ENCODE peak calls at places on chromosomes 1 and 21, in six cellular contexts. S is Panc1, Q is AG04449, B is RWPE1, F is GM06990, C is upper lobe of right lung. R is an unnamed sample.

GRCh38 chr21:33115586-33116541 is 45.9 kb downstream of the OLIG1 start:
- DNase-seq in S (no peak), Q (no peak), F (no peak), C (no peak), B (no peak), R (no peak)

GRCh38 chr1:198726455-198726854 is 87.6 kb downstream of the PTPRC start:
- DNase-seq in Q (no peak), S (no peak), C (no peak), F (no peak), B (no peak), R (no peak)

GRCh38 chr1:233500111-233500510 is 113.8 kb upstream of the KCNK1 start:
- DNase-seq in F (no peak), C (no peak), S (no peak), B (no peak), Q (no peak), R (no peak)

GRCh38 chr1:59261537-59261936 is 35.4 kb upstream of the FGGY start:
- DNase-seq in C (no peak), B (no peak), S (no peak), Q (peak), F (no peak), R (no peak)

GRCh38 chr1:221419513-221420088 is 322.3 kb downstream of the DUSP10 start:
- DNase-seq in B (peak), Q (peak), S (no peak), F (no peak), C (no peak), R (no peak)

GRCh38 chr1:95366498-95366897 is 132.5 kb downstream of the RWDD3 start:
- DNase-seq in C (no peak), Q (no peak), S (no peak), F (no peak), B (no peak), R (no peak)

GRCh38 chr1:220432408-220432807 is 95.5 kb upstream of the MARK1 start:
- DNase-seq in Q (no peak), B (no peak), F (no peak), C (no peak), S (no peak), R (no peak)

GRCh38 chr1:23643668-23644554 is 47.7 kb upstream of the RPL11 start:
- DNase-seq in C (no peak), S (no peak), F (no peak), B (no peak), Q (no peak), R (no peak)

GRCh38 chr1:157025321-157025720 is 20.2 kb downstream of the ARHGEF11 start:
- DNase-seq in B (no peak), F (no peak), Q (no peak), C (no peak), S (no peak), R (no peak)

GRCh38 chr1:42674214-42674613 is 8.0 kb upstream of the YBX1 start:
- DNase-seq in S (no peak), C (no peak), B (no peak), F (no peak), Q (no peak), R (no peak)

GRCh38 chr21:32096411-32096810 is 182.4 kb downstream of the MIS18A start:
- DNase-seq in F (no peak), S (no peak), Q (no peak), C (no peak), B (no peak), R (no peak)

GRCh38 chr1:21366288-21366687 is 73.6 kb upstream of the NBPF3 start:
- DNase-seq in B (no peak), F (no peak), Q (no peak), C (no peak), S (no peak), R (no peak)

GRCh38 chr1:86183711-86184252 is 27.2 kb upstream of the COL24A1 start:
- DNase-seq in S (no peak), B (no peak), Q (no peak), C (no peak), F (no peak), R (no peak)

GRCh38 chr1:41622859-41623732 is 138.6 kb upstream of the EDN2 start:
- DNase-seq in Q (no peak), B (no peak), F (peak), C (no peak), S (no peak), R (no peak)

GRCh38 chr1:59238535-59238934 is 58.4 kb upstream of the FGGY start:
- DNase-seq in C (no peak), B (no peak), S (no peak), Q (no peak), F (no peak), R (no peak)

GRCh38 chr21:19224090-19224489 is 820.5 kb upstream of the TMPRSS15 start:
- DNase-seq in F (no peak), C (no peak), B (no peak), Q (no peak), S (no peak), R (no peak)

GRCh38 chr21:32578107-32578691 is 7.1 kb downstream of the TCP10L start:
- DNase-seq in B (no peak), S (no peak), Q (no peak), C (no peak), F (no peak), R (no peak)

GRCh38 chr1:8880068-8880676 is 1.7 kb upstream of the ENO1 start:
- DNase-seq in S (peak), C (peak), F (no peak), Q (peak), B (peak), R (no peak)

GRCh38 chr1:42904437-42904836 is 54.2 kb downstream of the SLC2A1 start:
- DNase-seq in Q (no peak), B (no peak), F (no peak), C (no peak), S (no peak), R (no peak)

GRCh38 chr1:47624531-47624930 is 186.7 kb downstream of the FOXD2 start:
- DNase-seq in C (no peak), Q (no peak), F (no peak), B (peak), S (no peak), R (no peak)

GRCh38 chr1:60835649-60836048 is 246.7 kb upstream of the NFIA start:
- DNase-seq in Q (no peak), C (no peak), S (no peak), B (peak), F (no peak), R (no peak)

GRCh38 chr1:7235871-7236472 is 450.7 kb downstream of the CAMTA1 start:
- DNase-seq in F (no peak), B (no peak), Q (no peak), S (no peak), C (no peak), R (no peak)
- TF ChIP-seq CTCF in F (no peak), B (no peak), Q (no peak), S (no peak), C (no peak), R (no peak)

GRCh38 chr1:245380790-245381535 is 226.2 kb downstream of the KIF26B start:
- DNase-seq in B (no peak), F (no peak), S (no peak), C (no peak), Q (no peak), R (no peak)
- TF ChIP-seq CTCF in B (no peak), F (peak), S (peak), C (peak), Q (no peak), R (no peak)

GRCh38 chr1:85048296-85049064 is at the start of gene MCOLN3:
- DNase-seq in C (peak), B (peak), F (peak), Q (no peak), S (no peak), R (peak)
- TF ChIP-seq CTCF in C (no peak), B (no peak), F (no peak), Q (no peak), S (peak), R (no peak)

GRCh38 chr1:98763488-98764141 is 102.1 kb downstream of the SNX7 start:
- DNase-seq in S (no peak), B (no peak), Q (no peak), C (no peak), F (no peak), R (no peak)

GRCh38 chr1:98766241-98766640 is 104.7 kb downstream of the SNX7 start:
- DNase-seq in Q (no peak), F (peak), C (no peak), S (no peak), B (no peak), R (no peak)

GRCh38 chr1:98761238-98761637 is 99.7 kb downstream of the SNX7 start:
- DNase-seq in B (no peak), S (no peak), F (no peak), Q (no peak), C (no peak), R (no peak)
- TF ChIP-seq CTCF in B (no peak), S (peak), F (no peak), Q (no peak), C (no peak), R (no peak)

DNA sequence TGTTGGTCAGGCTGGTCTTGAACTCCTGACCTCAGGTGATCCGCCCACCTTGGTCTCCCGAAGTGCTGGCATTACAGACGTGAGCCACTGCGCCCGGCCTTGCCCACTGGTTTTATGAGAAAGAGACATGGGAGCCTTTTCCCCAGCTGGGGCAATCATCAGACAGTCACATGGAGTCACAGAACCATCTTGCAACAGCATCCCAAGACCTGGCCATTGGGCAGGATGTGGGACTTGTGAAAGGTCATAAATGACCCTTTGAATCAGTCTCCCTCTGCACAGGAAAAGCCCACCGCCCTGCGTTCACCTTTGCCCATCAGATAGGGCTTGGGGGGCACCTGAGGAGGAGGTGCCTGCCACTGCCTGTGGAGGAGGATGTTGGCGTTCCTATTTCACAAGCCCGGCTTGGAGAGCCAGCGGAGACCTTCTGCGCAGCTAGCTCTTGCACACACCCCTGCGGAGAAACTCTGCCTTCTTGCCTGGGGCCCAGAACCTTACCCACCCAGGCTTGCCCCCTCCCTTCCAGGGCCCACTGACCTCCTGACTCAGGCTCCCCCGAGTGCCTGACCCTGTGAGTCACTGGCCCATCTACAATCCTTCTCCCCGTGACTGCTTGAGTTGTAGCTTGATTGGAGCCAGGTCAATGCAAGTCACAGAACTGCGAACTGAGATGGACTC is 3.6 kb downstream of the HES2 start:
- DNase-seq in S (no peak), C (no peak), B (no peak), F (no peak), Q (no peak), R (no peak)
- TF ChIP-seq CTCF in S (no peak), C (no peak), B (no peak), F (no peak), Q (no peak), R (no peak)

DNA sequence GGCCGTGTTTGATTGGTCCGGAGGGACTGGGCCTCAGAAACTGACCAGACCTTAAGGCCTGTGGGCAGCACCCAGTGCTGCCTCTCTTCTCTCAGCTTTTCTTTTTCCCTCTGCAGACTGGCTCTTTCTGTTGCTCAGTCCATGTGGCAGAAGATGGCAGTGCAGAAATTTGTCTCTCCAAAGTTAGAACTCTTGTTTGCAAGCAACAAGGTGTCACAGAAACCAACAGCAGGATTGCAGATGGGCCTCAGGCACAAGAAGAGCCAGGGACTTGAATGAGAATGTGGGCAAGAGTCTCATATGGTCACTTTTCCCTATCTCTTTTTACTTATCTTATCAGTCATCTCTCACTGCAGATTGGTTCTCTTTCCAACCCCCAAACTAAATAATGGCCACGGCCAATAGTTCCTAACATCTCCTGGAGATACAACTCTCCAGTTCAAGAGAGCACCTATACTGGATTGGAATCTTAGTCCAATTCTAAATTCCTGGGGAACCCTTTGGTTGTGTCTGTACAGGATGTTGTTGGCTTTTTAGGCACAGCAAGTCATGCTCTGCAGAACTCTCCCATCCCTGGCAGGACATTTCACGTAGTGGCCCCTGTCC is 95.4 kb upstream of the RALGPS2 start:
- DNase-seq in Q (no peak), S (no peak), B (no peak), C (no peak), F (no peak), R (no peak)
- TF ChIP-seq CTCF in Q (peak), S (no peak), B (no peak), C (no peak), F (no peak), R (no peak)

GRCh38 chr21:37758997-37759396 is 157.3 kb downstream of the KCNJ6 start:
- DNase-seq in Q (no peak), C (peak), B (peak), F (no peak), S (peak), R (no peak)
- TF ChIP-seq CTCF in Q (peak), C (peak), B (no peak), F (peak), S (peak), R (no peak)

DNA sequence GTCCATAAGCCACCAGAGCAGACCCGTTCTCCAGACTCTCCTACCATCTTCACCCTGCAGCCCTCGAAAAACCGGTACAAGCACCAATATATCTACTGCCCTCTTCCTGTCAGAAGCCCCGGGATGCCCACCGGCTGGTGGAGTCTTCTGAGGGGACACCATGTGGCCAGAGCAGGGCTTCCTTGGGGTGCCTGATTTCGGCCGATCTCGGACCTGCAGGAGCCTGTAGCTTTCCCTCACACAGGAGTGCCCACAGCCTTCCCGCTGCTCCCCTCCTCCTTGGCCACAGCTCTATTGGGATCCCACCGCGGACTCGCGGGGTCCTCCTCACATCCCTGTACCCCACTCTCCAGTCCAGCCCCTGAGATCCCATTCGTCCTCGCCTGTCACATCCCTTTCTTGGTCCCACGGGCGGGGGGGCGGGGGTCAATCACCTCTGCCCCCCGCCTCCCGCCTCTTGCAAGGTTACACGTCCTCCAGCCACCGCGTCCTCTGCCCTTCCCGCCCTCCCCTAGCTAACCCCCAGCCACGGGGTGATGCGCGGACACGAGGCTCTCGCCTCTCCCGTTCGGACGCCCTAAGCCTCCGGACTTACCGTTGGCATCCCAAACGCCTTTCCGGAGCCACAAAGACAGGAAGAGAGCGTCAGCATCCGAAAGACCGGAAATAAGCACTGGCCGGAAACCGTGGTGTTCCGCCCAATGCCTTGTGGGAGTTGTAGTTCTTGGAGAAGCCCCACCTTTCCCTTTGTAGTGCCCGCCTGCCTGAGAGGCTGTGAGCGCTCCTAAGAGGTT is at the start of gene SSR2:
- DNase-seq in B (peak), S (peak), C (peak), Q (peak), F (peak), R (peak)
- TF ChIP-seq CTCF in B (no peak), S (no peak), C (no peak), Q (no peak), F (no peak), R (no peak)

GRCh38 chr21:24590261-24590660 is 1017.0 kb downstream of the MRPL39 start:
- DNase-seq in S (no peak), F (no peak), Q (no peak), B (no peak), C (no peak), R (no peak)

DNA sequence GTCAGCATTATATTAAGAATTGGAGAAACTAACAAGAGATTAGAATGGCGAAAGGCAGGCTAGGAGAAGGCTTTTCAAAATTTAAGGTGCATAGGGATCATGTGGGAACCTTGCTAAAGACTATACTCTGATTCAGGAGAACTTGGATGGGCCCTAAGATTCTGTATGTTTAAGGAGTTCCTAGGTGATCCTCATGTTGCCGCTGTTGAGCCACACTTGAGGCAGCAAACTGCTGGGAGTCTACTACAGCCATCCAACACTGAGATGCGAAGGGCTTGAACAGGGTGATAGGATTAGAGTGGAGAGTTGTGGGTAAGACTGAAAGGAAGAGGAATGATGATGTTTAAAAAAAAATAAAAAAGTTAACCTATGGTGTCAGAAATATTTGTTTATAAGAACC is 1013.2 kb downstream of the MRPL39 start:
- DNase-seq in F (no peak), S (no peak), C (no peak), Q (no peak), B (no peak), R (no peak)
- TF ChIP-seq CTCF in F (no peak), S (no peak), C (no peak), Q (no peak), B (no peak), R (no peak)